ENCODE peak calls at places on chromosomes 1 and 21, in five cellular contexts. One of them, this sample, is unnamed. For H3K36me3 and H3K4me1, the result is how much of the 10 kb centered on the place peaks cover.

GRCh38 chr1:151680391-151680790 is 36.2 kb downstream of the CELF3 start:
- DNase-seq in body of pancreas: no peak
- DNase-seq in astrocyte: peak
- DNase-seq in adrenal gland: no peak
- DNase-seq in left ventricle myocardium inferior: no peak
- DNase-seq in this sample: no peak

GRCh38 chr1:2208309-2209239 is 14.0 kb upstream of the FAAP20 start:
- DNase-seq in body of pancreas: peak
- DNase-seq in astrocyte: peak
- DNase-seq in adrenal gland: peak
- DNase-seq in left ventricle myocardium inferior: peak
- DNase-seq in this sample: no peak

GRCh38 chr1:243409284-243409683 is 153.4 kb downstream of the SDCCAG8 start:
- DNase-seq in body of pancreas: no peak
- DNase-seq in astrocyte: no peak
- DNase-seq in adrenal gland: no peak
- DNase-seq in left ventricle myocardium inferior: no peak
- DNase-seq in this sample: no peak

GRCh38 chr1:2235300-2235998 is 7.3 kb downstream of the SKI start:
- DNase-seq in body of pancreas: no peak
- DNase-seq in astrocyte: no peak
- DNase-seq in adrenal gland: no peak
- DNase-seq in left ventricle myocardium inferior: no peak
- DNase-seq in this sample: peak

GRCh38 chr1:166884040-166884642 is 8.1 kb upstream of the TADA1 start:
- DNase-seq in body of pancreas: peak
- DNase-seq in astrocyte: no peak
- DNase-seq in adrenal gland: peak
- DNase-seq in left ventricle myocardium inferior: peak
- DNase-seq in this sample: peak

GRCh38 chr1:41487729-41488598 is 3.5 kb upstream of the EDN2 start:
- DNase-seq in body of pancreas: no peak
- DNase-seq in astrocyte: no peak
- DNase-seq in adrenal gland: no peak
- DNase-seq in left ventricle myocardium inferior: no peak
- DNase-seq in this sample: no peak

GRCh38 chr1:178650950-178651461 is 74.0 kb upstream of the RALGPS2 start:
- DNase-seq in body of pancreas: no peak
- DNase-seq in astrocyte: no peak
- DNase-seq in adrenal gland: peak
- DNase-seq in left ventricle myocardium inferior: no peak
- DNase-seq in this sample: no peak

GRCh38 chr1:25556791-25557476 is 13.5 kb downstream of the LDLRAP1 start:
- DNase-seq in body of pancreas: no peak
- DNase-seq in astrocyte: peak
- DNase-seq in adrenal gland: peak
- DNase-seq in left ventricle myocardium inferior: no peak
- DNase-seq in this sample: no peak

GRCh38 chr21:36641886-36642285 is 57.0 kb upstream of the SIM2 start:
- DNase-seq in body of pancreas: no peak
- DNase-seq in astrocyte: no peak
- DNase-seq in adrenal gland: no peak
- DNase-seq in left ventricle myocardium inferior: no peak
- DNase-seq in this sample: no peak

GRCh38 chr1:180425956-180426355 is 76.4 kb downstream of the ACBD6 start:
- DNase-seq in body of pancreas: no peak
- DNase-seq in astrocyte: peak
- DNase-seq in adrenal gland: no peak
- DNase-seq in left ventricle myocardium inferior: no peak
- DNase-seq in this sample: no peak

GRCh38 chr1:199878818-199879217 is 148.7 kb upstream of the NR5A2 start:
- DNase-seq in body of pancreas: no peak
- DNase-seq in astrocyte: no peak
- DNase-seq in adrenal gland: no peak
- DNase-seq in left ventricle myocardium inferior: no peak
- DNase-seq in this sample: no peak

GRCh38 chr1:29543586-29543985 is 307.3 kb downstream of the PTPRU start:
- DNase-seq in body of pancreas: no peak
- DNase-seq in astrocyte: no peak
- DNase-seq in adrenal gland: no peak
- DNase-seq in left ventricle myocardium inferior: no peak
- DNase-seq in this sample: no peak

GRCh38 chr1:17765444-17766411 is 10.6 kb downstream of the ACTL8 start:
- DNase-seq in body of pancreas: peak
- DNase-seq in astrocyte: peak
- DNase-seq in adrenal gland: peak
- DNase-seq in left ventricle myocardium inferior: no peak
- DNase-seq in this sample: no peak

GRCh38 chr1:88060112-88060673 is 623.9 kb upstream of the PKN2 start:
- DNase-seq in body of pancreas: no peak
- DNase-seq in astrocyte: peak
- DNase-seq in adrenal gland: no peak
- DNase-seq in left ventricle myocardium inferior: no peak
- DNase-seq in this sample: no peak

GRCh38 chr1:44077421-44077820 is 41.2 kb upstream of the KLF17 start:
- DNase-seq in body of pancreas: no peak
- DNase-seq in astrocyte: peak
- DNase-seq in adrenal gland: no peak
- DNase-seq in left ventricle myocardium inferior: no peak
- DNase-seq in this sample: no peak

GRCh38 chr1:43319766-43320165 is 17.9 kb upstream of the MPL start:
- DNase-seq in body of pancreas: no peak
- DNase-seq in astrocyte: no peak
- DNase-seq in adrenal gland: no peak
- DNase-seq in left ventricle myocardium inferior: no peak
- DNase-seq in this sample: no peak

GRCh38 chr1:84913025-84913892 is 20.3 kb upstream of the LPAR3 start:
- DNase-seq in body of pancreas: peak
- DNase-seq in astrocyte: peak
- DNase-seq in adrenal gland: peak
- DNase-seq in left ventricle myocardium inferior: no peak
- DNase-seq in this sample: no peak

GRCh38 chr1:219940707-219941106 is 12.3 kb upstream of the SLC30A10 start:
- DNase-seq in body of pancreas: no peak
- DNase-seq in astrocyte: no peak
- DNase-seq in adrenal gland: no peak
- DNase-seq in left ventricle myocardium inferior: no peak
- DNase-seq in this sample: no peak

GRCh38 chr1:44924835-44925464 is 61.4 kb downstream of the EIF2B3 start:
- DNase-seq in body of pancreas: no peak
- DNase-seq in astrocyte: peak
- DNase-seq in adrenal gland: peak
- DNase-seq in left ventricle myocardium inferior: no peak
- DNase-seq in this sample: no peak

GRCh38 chr1:54268714-54269297 is 68.8 kb downstream of the MRPL37 start:
- DNase-seq in body of pancreas: no peak
- DNase-seq in astrocyte: peak
- DNase-seq in adrenal gland: no peak
- DNase-seq in left ventricle myocardium inferior: no peak
- DNase-seq in this sample: no peak

GRCh38 chr1:54266195-54266594 is 66.2 kb downstream of the MRPL37 start:
- DNase-seq in body of pancreas: no peak
- DNase-seq in astrocyte: no peak
- DNase-seq in adrenal gland: no peak
- DNase-seq in left ventricle myocardium inferior: no peak
- DNase-seq in this sample: no peak

GRCh38 chr1:54270543-54270942 is 70.6 kb downstream of the MRPL37 start:
- DNase-seq in body of pancreas: no peak
- DNase-seq in astrocyte: no peak
- DNase-seq in adrenal gland: no peak
- DNase-seq in left ventricle myocardium inferior: no peak
- DNase-seq in this sample: no peak

GRCh38 chr1:54265661-54266060 is 65.7 kb downstream of the MRPL37 start:
- DNase-seq in body of pancreas: no peak
- DNase-seq in astrocyte: no peak
- DNase-seq in adrenal gland: no peak
- DNase-seq in left ventricle myocardium inferior: no peak
- DNase-seq in this sample: no peak

DNA sequence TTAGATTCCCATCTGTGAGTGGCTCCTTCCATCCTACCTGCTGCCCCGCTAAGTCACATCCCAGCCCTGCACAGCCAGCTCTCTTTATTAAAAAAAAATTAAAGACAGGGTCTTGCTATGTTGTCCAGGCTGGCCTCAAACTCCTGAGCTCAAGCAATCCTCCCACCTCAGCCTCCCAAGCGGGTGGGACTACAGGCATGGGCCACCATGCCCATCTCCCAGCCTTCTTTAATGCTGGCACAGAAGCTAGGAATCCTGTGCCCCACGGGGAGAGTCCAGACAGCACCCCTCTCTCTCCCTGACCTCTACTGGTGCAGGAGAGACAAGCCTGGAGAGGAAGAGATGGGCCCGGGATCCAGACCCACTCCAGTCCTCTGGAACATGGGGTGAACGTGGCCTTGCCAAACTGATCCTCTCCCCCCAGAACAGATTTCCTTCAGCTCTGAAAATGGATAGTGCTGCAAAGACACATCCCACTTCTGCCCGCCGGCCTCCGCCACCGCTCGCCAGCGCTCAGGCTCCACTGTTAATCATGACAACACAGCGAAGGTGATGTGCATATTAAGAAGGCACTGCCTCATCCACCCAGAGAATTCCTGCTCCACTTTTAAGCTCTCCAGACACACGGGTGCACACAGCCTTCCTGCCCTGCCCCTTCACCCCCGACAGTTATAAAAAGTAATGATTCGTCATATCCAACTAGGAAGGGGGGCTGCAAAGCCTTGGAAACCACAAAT is 68.0 kb downstream of the MRPL37 start:
- DNase-seq in body of pancreas: no peak
- DNase-seq in astrocyte: no peak
- DNase-seq in adrenal gland: no peak
- DNase-seq in left ventricle myocardium inferior: no peak
- DNase-seq in this sample: no peak
- H3K36me3 ChIP-seq in body of pancreas: under half
- H3K36me3 ChIP-seq in astrocyte: under half
- H3K36me3 ChIP-seq in adrenal gland: under half
- H3K36me3 ChIP-seq in left ventricle myocardium inferior: under half
- H3K36me3 ChIP-seq in this sample: under half

GRCh38 chr1:83530506-83530905 is 468.4 kb downstream of the TTLL7 start:
- DNase-seq in body of pancreas: no peak
- DNase-seq in astrocyte: no peak
- DNase-seq in adrenal gland: no peak
- DNase-seq in left ventricle myocardium inferior: no peak
- DNase-seq in this sample: no peak

DNA sequence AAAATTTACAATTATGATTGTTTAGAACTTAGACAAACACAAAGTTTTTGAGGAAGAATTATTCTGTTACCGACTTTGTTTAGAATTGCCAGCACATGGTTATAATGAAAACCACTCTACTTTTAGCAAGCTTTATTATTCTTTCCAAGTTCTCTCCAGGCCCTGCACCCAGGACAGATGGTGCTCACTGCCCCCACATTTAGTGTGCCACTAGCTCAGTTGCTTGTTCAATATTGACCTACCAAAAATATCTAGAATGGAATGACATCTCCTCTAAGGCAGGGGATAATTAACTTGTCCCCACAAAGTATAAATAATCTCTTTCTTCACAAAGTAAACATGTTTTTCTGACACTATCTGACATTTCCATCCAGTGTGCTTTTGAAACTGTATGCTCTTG is 467.0 kb downstream of the TTLL7 start:
- DNase-seq in body of pancreas: peak
- DNase-seq in astrocyte: no peak
- DNase-seq in adrenal gland: no peak
- DNase-seq in left ventricle myocardium inferior: no peak
- DNase-seq in this sample: no peak
- H3K27ac ChIP-seq in body of pancreas: no peak
- H3K27ac ChIP-seq in astrocyte: no peak
- H3K27ac ChIP-seq in adrenal gland: no peak
- H3K27ac ChIP-seq in left ventricle myocardium inferior: no peak
- H3K27ac ChIP-seq in this sample: no peak

GRCh38 chr1:93714350-93714749 is 32.7 kb upstream of the BCAR3 start:
- DNase-seq in body of pancreas: no peak
- DNase-seq in astrocyte: no peak
- DNase-seq in adrenal gland: no peak
- DNase-seq in left ventricle myocardium inferior: no peak
- DNase-seq in this sample: no peak
- H3K4me1 ChIP-seq in body of pancreas: under half
- H3K4me1 ChIP-seq in astrocyte: under half
- H3K4me1 ChIP-seq in adrenal gland: under half
- H3K4me1 ChIP-seq in left ventricle myocardium inferior: under half
- H3K4me1 ChIP-seq in this sample: under half

DNA sequence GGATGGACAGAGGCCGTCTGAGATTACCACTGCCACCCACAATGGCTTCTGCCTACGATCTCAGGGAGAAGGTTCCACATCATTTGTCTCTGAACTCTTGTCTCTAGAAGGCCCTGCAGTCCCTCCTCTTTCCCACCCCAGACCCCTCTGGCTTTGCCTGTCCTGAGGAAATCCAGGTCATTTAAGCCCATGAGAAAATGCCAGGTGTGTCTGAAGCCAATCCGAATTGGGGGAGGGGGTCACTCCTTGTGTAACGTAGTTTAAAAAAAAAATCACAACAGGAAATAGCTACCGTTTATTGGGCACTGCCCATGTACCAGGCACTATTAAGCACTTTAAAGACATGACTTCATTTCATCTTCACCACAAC is 7.5 kb upstream of the MYOM3 start:
- DNase-seq in body of pancreas: peak
- DNase-seq in astrocyte: no peak
- DNase-seq in adrenal gland: no peak
- DNase-seq in left ventricle myocardium inferior: no peak
- DNase-seq in this sample: no peak
- H3K36me3 ChIP-seq in body of pancreas: under half
- H3K36me3 ChIP-seq in astrocyte: under half
- H3K36me3 ChIP-seq in adrenal gland: under half
- H3K36me3 ChIP-seq in left ventricle myocardium inferior: under half
- H3K36me3 ChIP-seq in this sample: under half

GRCh38 chr1:198636391-198636790 is 2.4 kb upstream of the PTPRC start:
- DNase-seq in body of pancreas: no peak
- DNase-seq in astrocyte: no peak
- DNase-seq in adrenal gland: no peak
- DNase-seq in left ventricle myocardium inferior: no peak
- DNase-seq in this sample: no peak

GRCh38 chr1:198638441-198638840 is 399 bp upstream of the PTPRC start:
- DNase-seq in body of pancreas: no peak
- DNase-seq in astrocyte: no peak
- DNase-seq in adrenal gland: no peak
- DNase-seq in left ventricle myocardium inferior: no peak
- DNase-seq in this sample: no peak

GRCh38 chr1:198637157-198637556 is 1.7 kb upstream of the PTPRC start:
- DNase-seq in body of pancreas: no peak
- DNase-seq in astrocyte: no peak
- DNase-seq in adrenal gland: no peak
- DNase-seq in left ventricle myocardium inferior: no peak
- DNase-seq in this sample: no peak

GRCh38 chr1:198638894-198639319 is at the start of gene PTPRC:
- DNase-seq in body of pancreas: no peak
- DNase-seq in astrocyte: no peak
- DNase-seq in adrenal gland: no peak
- DNase-seq in left ventricle myocardium inferior: no peak
- DNase-seq in this sample: no peak

DNA sequence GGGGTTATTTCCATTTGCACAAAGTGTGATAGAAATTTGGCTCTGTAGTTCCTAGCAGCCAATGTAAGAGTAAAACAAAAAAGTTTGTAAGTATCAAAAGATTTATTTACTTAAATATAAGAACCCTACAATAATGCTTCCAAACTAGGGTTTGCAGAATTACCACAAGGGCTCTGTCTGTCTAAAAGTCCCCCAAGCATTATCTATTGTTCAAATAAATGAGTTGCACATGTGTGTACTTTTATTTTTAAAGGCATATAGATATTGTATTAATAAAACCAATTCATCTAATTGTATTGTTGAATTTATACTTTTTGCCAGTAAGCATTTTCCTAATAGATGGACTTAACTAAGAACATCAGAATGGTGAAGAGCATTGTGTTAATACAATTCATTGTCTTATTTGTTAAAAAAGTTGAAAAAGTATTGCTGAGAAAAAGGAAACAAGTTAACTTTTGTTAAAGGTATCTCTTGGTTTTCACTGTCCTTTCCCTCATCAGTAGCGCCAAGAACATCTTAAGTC is 864 bp upstream of the PTPRC start:
- DNase-seq in body of pancreas: no peak
- DNase-seq in astrocyte: no peak
- DNase-seq in adrenal gland: no peak
- DNase-seq in left ventricle myocardium inferior: no peak
- DNase-seq in this sample: no peak
- H3K27ac ChIP-seq in body of pancreas: no peak
- H3K27ac ChIP-seq in astrocyte: no peak
- H3K27ac ChIP-seq in adrenal gland: no peak
- H3K27ac ChIP-seq in left ventricle myocardium inferior: no peak
- H3K27ac ChIP-seq in this sample: peak